ENCODE peak calls at places on chromosomes 1 and 21, in seven cellular contexts. V is A549, W is cardiac fibroblast, X is GM12865, F is left ventricle myocardium inferior, Z is foreskin fibroblast, O is neural crest cell. S is an unnamed sample.
A peak's percentile ranks its signal among the peaks of the same experiment; 100 is the strongest.

GRCh38 chr1:56584910-56585528 is 5.7 kb upstream of the PLPP3 start:
- DNase-seq in V (peak; percentile 28), X (peak; percentile 47), F (no peak), Z (peak; percentile 83), W (peak; percentile 84), O (peak; percentile 18), S (peak; percentile 52)

GRCh38 chr1:10612446-10613160 is 137.9 kb downstream of the PEX14 start:
- DNase-seq in V (no peak), O (no peak), Z (no peak), X (no peak), F (no peak), W (no peak), S (no peak)

GRCh38 chr1:212984522-212985291 is 31.0 kb downstream of the ANGEL2 start:
- DNase-seq in F (no peak), W (no peak), X (no peak), O (no peak), Z (no peak), V (no peak), S (no peak)

GRCh38 chr1:25718738-25719137 is 81.3 kb upstream of the SELENON start:
- DNase-seq in V (no peak), W (peak; percentile 36), X (no peak), F (no peak), O (no peak), Z (no peak), S (no peak)

GRCh38 chr1:228037401-228038386 is 30.9 kb downstream of the WNT3A start:
- DNase-seq in F (no peak), W (peak; percentile 14), X (peak; percentile 36), O (peak; percentile 55), Z (peak; percentile 11), V (no peak), S (peak; percentile 88)

GRCh38 chr21:34510148-34511142 is 1.6 kb downstream of the KCNE1 start:
- DNase-seq in W (peak; percentile 79), F (peak; percentile 79), Z (peak; percentile 81), O (peak; percentile 48), V (peak; percentile 13), X (peak; percentile 77), S (peak; percentile 76)

GRCh38 chr1:24216254-24216653 is 29.2 kb upstream of the IFNLR1 start:
- DNase-seq in O (no peak), F (no peak), X (no peak), V (no peak), Z (no peak), W (peak; percentile 19), S (no peak)

GRCh38 chr1:29234471-29234870 is 1.9 kb upstream of the PTPRU start:
- DNase-seq in X (no peak), V (no peak), O (no peak), W (no peak), Z (no peak), F (no peak), S (no peak)

GRCh38 chr1:41795205-41795762 is 123.4 kb downstream of the HIVEP3 start:
- DNase-seq in W (peak; percentile 75), O (no peak), X (no peak), Z (peak; percentile 79), V (no peak), F (no peak), S (no peak)
- TF ChIP-seq CTCF in W (peak; percentile 55), O (peak; percentile 49), X (no peak), Z (peak; percentile 54), V (peak; percentile 43), F (peak; percentile 48), S (no peak)

DNA sequence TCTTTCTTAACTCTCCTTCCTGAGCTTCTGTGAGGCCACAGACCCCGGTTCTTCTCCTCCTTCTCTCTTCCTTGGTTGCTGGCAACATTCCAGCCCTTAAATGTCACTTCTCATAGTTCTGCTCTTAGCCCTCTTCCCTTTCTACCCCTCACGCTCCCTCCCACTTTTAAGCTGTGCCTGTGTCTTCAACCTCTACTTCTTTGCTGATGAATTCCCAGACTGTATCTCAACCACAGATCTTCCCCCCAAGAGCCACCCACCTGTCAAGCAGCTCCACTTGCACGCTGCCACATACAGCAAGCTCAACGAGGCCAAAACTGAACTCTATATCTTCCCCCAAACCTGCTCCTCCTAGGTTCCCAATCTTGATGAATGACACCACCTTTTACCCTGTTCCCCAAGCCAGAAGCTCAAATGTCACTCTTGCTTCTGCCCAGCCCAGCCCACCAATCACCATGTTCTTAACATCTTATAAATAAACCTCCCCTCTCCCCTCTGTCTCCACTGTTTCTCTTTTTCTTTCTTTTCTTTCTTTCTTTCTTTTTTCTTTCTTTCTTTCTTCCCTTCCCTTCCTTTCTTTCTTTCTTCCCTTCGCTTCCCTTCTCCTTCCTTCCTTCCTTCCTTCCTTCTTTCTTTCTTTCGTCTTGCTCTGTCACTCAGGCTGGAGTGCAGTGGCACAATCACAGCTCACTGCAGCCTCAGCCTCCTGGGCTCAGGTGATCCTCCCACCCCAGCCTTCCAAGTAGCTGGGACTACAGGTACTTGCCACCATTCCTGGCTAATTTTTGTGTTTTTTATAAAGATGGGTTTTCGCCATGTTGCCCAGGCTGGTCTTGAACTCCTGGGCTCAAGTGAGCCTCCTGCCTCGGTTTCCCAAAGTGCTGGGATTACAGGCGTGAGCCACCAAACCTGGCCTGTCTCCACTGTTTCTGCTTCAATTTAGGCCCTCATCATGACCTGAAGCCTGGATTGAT is 19.8 kb upstream of the PTP4A2 start:
- DNase-seq in O (no peak), F (no peak), X (peak; percentile 89), Z (no peak), W (no peak), V (no peak), S (peak; percentile 47)
- TF ChIP-seq CTCF in O (no peak), F (no peak), X (no peak), Z (no peak), W (no peak), V (no peak), S (no peak)

DNA sequence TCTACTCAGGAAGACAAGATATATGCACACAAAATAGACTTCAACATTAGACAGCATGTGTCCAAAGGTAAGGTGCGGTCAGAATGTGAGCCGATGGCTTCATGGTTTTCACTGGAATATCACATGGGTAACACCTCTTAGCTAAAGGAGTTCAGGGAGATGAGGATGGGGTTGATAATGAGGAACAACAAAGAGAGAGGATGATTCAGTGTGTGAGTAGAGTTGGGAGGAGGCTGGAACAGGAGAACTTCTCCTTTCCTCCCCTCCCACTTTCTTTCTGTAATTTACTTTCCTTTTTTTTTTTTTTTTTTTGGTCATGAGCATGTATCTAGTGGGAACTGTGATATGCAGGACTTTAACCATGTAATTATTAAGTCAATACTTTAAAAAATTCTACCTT is 99.3 kb downstream of the FASLG start:
- DNase-seq in W (no peak), V (no peak), Z (peak; percentile 39), O (no peak), F (no peak), X (no peak), S (no peak)
- TF ChIP-seq CTCF in W (no peak), V (no peak), Z (no peak), O (no peak), F (no peak), X (no peak), S (no peak)

GRCh38 chr1:43951021-43951985 is 4.6 kb downstream of the IPO13 start:
- DNase-seq in F (no peak), V (no peak), X (no peak), Z (peak; percentile 61), W (no peak), O (no peak), S (no peak)
- TF ChIP-seq CTCF in F (no peak), V (no peak), X (no peak), Z (no peak), W (no peak), O (no peak), S (no peak)

DNA sequence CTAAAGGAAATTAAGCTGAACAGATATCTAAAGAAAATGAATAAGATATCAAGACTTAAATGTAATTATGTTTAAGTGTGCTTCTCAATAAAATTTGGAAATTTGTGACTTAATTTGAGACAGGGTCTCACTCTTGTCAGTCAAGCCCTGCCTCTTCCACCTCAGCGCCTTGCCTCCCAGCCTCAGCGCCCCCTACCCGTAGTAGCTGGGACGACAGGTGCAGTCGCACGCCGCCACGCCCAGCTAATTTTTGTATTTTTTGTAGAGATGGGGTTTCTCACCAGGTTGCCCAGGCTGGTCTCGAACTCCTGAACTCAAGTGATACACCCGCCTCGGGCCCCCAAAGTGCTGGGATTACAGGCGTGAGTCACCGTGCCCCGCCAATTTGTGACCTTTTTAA is 117.0 kb downstream of the CLEC20A start:
- DNase-seq in F (no peak), V (no peak), X (no peak), O (peak; percentile 28), W (no peak), Z (no peak), S (no peak)
- TF ChIP-seq CTCF in F (no peak), V (no peak), X (peak; percentile 22), O (peak; percentile 57), W (peak; percentile 28), Z (no peak), S (peak; percentile 18)

GRCh38 chr1:161177936-161178244 is 583 bp upstream of the B4GALT3 start:
- DNase-seq in X (no peak), F (no peak), V (no peak), O (no peak), Z (no peak), W (no peak), S (no peak)

GRCh38 chr1:161177112-161177935 is at the start of gene B4GALT3:
- DNase-seq in V (peak; percentile 93), X (peak; percentile 90), F (peak; percentile 92), O (peak; percentile 96), W (peak; percentile 80), Z (peak; percentile 91), S (peak; percentile 95)

GRCh38 chr1:161179698-161180097 is 2.4 kb upstream of the B4GALT3 start:
- DNase-seq in Z (no peak), W (no peak), F (no peak), V (no peak), X (no peak), O (no peak), S (no peak)

GRCh38 chr1:161182214-161182613 is 4.9 kb upstream of the B4GALT3 start:
- DNase-seq in V (no peak), W (no peak), O (no peak), Z (peak; percentile 87), X (peak; percentile 89), F (no peak), S (no peak)

GRCh38 chr1:161180643-161181042 is 3.3 kb upstream of the B4GALT3 start:
- DNase-seq in W (peak; percentile 47), O (no peak), V (no peak), F (no peak), Z (peak; percentile 56), X (no peak), S (no peak)
- TF ChIP-seq CTCF in W (peak; percentile 35), O (peak; percentile 37), V (peak; percentile 43), F (peak; percentile 41), Z (peak; percentile 29), X (no peak), S (peak; percentile 37)

GRCh38 chr1:47161298-47162040 is 24.2 kb downstream of the CYP4A22 start:
- DNase-seq in Z (no peak), V (no peak), F (no peak), O (no peak), W (no peak), X (no peak), S (no peak)

GRCh38 chr1:47164552-47164951 is 25.3 kb downstream of the PDZK1IP1 start:
- DNase-seq in X (no peak), W (no peak), F (no peak), V (no peak), Z (no peak), O (no peak), S (no peak)

GRCh38 chr1:47160716-47161115 is 23.5 kb downstream of the CYP4A22 start:
- DNase-seq in W (no peak), F (no peak), V (no peak), O (no peak), Z (no peak), X (no peak), S (no peak)
- TF ChIP-seq CTCF in W (no peak), F (no peak), V (no peak), O (no peak), Z (no peak), X (no peak), S (no peak)

S was measured in GM13977.